ENCODE peak calls at places on chromosomes 3 and 15, in eight cellular contexts. I is AG10803; B is iris pigment epithelial cell; N is stimulated activated CD4-positive, alpha-beta T cell treated with anti-CD3 and anti-CD28 coated beads, Interleukin-1b, Interleukin-23, amount 100 ng/mL, for 4 hours; V is DMS153; E is DND-41; S is MG63; A is H7. H is an unnamed sample.

GRCh38 chr3:133506215-133506901 is 67.1 kb upstream of the CDV3 start:
- DNase-seq in I (no peak), N (no peak), B (peak; percentile 10), A (no peak), V (no peak), S (no peak), E (no peak), H (no peak)

GRCh38 chr3:69934398-69934797 is 65.1 kb upstream of the SAMMSON start:
- DNase-seq in A (no peak), B (no peak), N (no peak), S (no peak), V (no peak), E (no peak), I (no peak), H (no peak)

GRCh38 chr15:43213466-43213865 is 7.4 kb downstream of the EPB42 start:
- DNase-seq in S (no peak), A (no peak), I (no peak), V (no peak), N (no peak), E (no peak), B (no peak), H (no peak)

GRCh38 chr15:92113832-92114231 is 260.3 kb downstream of the SLCO3A1 start:
- DNase-seq in S (no peak), V (no peak), B (no peak), A (no peak), E (no peak), N (no peak), I (no peak), H (no peak)

GRCh38 chr3:138434875-138435772 is 708 bp downstream of the ESYT3 start:
- DNase-seq in S (no peak), E (no peak), N (no peak), A (peak; percentile 91), V (no peak), B (peak; percentile 28), I (no peak), H (no peak)

GRCh38 chr3:123026551-123027291 is 842 bp downstream of the SEMA5B start:
- DNase-seq in A (peak; percentile 93), N (no peak), E (no peak), S (no peak), I (no peak), B (peak; percentile 5), V (no peak), H (no peak)

GRCh38 chr3:98817546-98817945 is 54.4 kb downstream of the ST3GAL6 start:
- DNase-seq in I (peak; percentile 58), N (no peak), B (peak; percentile 38), S (no peak), E (no peak), V (peak; percentile 9), A (peak; percentile 40), H (no peak)

GRCh38 chr3:54188176-54188791 is 65.9 kb downstream of the CACNA2D3 start:
- DNase-seq in A (peak; percentile 51), B (peak; percentile 43), I (peak; percentile 25), E (peak; percentile 68), N (no peak), V (no peak), S (peak; percentile 33), H (no peak)

GRCh38 chr3:38032328-38032865 is 3.0 kb upstream of the PLCD1 start:
- DNase-seq in B (no peak), V (no peak), I (no peak), S (no peak), N (no peak), A (no peak), E (no peak), H (no peak)

GRCh38 chr3:69248394-69248793 is 126.0 kb upstream of the LMOD3 start:
- DNase-seq in E (no peak), V (no peak), B (no peak), N (no peak), I (no peak), S (no peak), A (no peak), H (no peak)

GRCh38 chr3:118882353-118882947 is 152.2 kb downstream of the IGSF11 start:
- DNase-seq in I (peak; percentile 58), A (peak; percentile 35), E (peak; percentile 63), N (peak; percentile 48), S (peak; percentile 33), V (peak; percentile 9), B (peak; percentile 63), H (peak; percentile 59)

GRCh38 chr3:184349563-184350470 is 11.6 kb downstream of the CLCN2 start:
- DNase-seq in E (no peak), S (no peak), I (no peak), N (no peak), A (peak; percentile 29), B (no peak), V (no peak), H (no peak)

GRCh38 chr3:66010348-66011097 is 28.2 kb downstream of the MAGI1 start:
- DNase-seq in E (no peak), S (no peak), I (no peak), V (no peak), A (peak; percentile 32), N (no peak), B (no peak), H (no peak)

GRCh38 chr3:10783360-10784346 is 32.4 kb upstream of the SLC6A11 start:
- DNase-seq in A (peak; percentile 75), B (peak; percentile 36), N (no peak), E (peak; percentile 32), I (peak; percentile 19), V (no peak), S (no peak), H (no peak)

GRCh38 chr15:48059786-48060185 is 61.0 kb upstream of the SLC24A5 start:
- DNase-seq in N (no peak), V (no peak), A (no peak), I (peak; percentile 26), E (no peak), S (peak; percentile 72), B (peak; percentile 36), H (no peak)

GRCh38 chr15:66615175-66615495 is 49.3 kb upstream of the LCTL start:
- DNase-seq in I (no peak), E (no peak), V (no peak), B (no peak), S (no peak), A (no peak), N (no peak), H (no peak)

GRCh38 chr3:166455724-166456123 is 618.5 kb upstream of the BCHE start:
- DNase-seq in N (no peak), I (peak; percentile 19), E (no peak), B (peak; percentile 30), S (no peak), V (no peak), A (no peak), H (no peak)

GRCh38 chr15:91995146-91995545 is 141.6 kb downstream of the SLCO3A1 start:
- DNase-seq in S (no peak), E (no peak), N (no peak), V (no peak), I (no peak), A (no peak), B (no peak), H (no peak)

H was measured in DMS 273 treated with DMSO at 0.1 percent for 48 hours.